ENCODE peak calls at places on chromosomes 4 and X, in eight cellular contexts. One of them, this sample, is unnamed.

GRCh38 chrX:98568795-98569194 is 1685.1 kb downstream of the RPA4 start:
- DNase-seq in BJ: no peak
- DNase-seq in kidney: no peak
- DNase-seq in CD8-positive, alpha-beta memory T cell: no peak
- DNase-seq in psoas muscle: no peak
- DNase-seq in aorta: no peak
- DNase-seq in left lung: no peak
- DNase-seq in dorsolateral prefrontal cortex: no peak
- DNase-seq in this sample: no peak

GRCh38 chrX:2550288-2551020 is 49.7 kb upstream of the DHRSX start:
- DNase-seq in BJ: no peak
- DNase-seq in kidney: no peak
- DNase-seq in CD8-positive, alpha-beta memory T cell: no peak
- DNase-seq in psoas muscle: no peak
- DNase-seq in aorta: no peak
- DNase-seq in left lung: no peak
- DNase-seq in dorsolateral prefrontal cortex: no peak
- DNase-seq in this sample: no peak

GRCh38 chr4:14652522-14652921 is 349.8 kb upstream of the CPEB2 start:
- DNase-seq in BJ: no peak
- DNase-seq in kidney: no peak
- DNase-seq in CD8-positive, alpha-beta memory T cell: no peak
- DNase-seq in psoas muscle: no peak
- DNase-seq in aorta: no peak
- DNase-seq in left lung: no peak
- DNase-seq in dorsolateral prefrontal cortex: no peak
- DNase-seq in this sample: no peak

GRCh38 chr4:141730805-141731204 is 94.4 kb downstream of the IL15 start:
- DNase-seq in BJ: no peak
- DNase-seq in kidney: no peak
- DNase-seq in CD8-positive, alpha-beta memory T cell: no peak
- DNase-seq in psoas muscle: no peak
- DNase-seq in aorta: no peak
- DNase-seq in left lung: no peak
- DNase-seq in dorsolateral prefrontal cortex: no peak
- DNase-seq in this sample: no peak

GRCh38 chr4:184163813-184164212 is 53.9 kb downstream of the ENPP6 start:
- DNase-seq in BJ: no peak
- DNase-seq in kidney: no peak
- DNase-seq in CD8-positive, alpha-beta memory T cell: no peak
- DNase-seq in psoas muscle: no peak
- DNase-seq in aorta: no peak
- DNase-seq in left lung: peak; percentile 57
- DNase-seq in dorsolateral prefrontal cortex: peak; percentile 74
- DNase-seq in this sample: no peak

GRCh38 chrX:71154641-71155040 is 10.0 kb downstream of the NLGN3 start:
- DNase-seq in BJ: no peak
- DNase-seq in kidney: no peak
- DNase-seq in CD8-positive, alpha-beta memory T cell: no peak
- DNase-seq in psoas muscle: no peak
- DNase-seq in aorta: peak; percentile 63
- DNase-seq in left lung: no peak
- DNase-seq in dorsolateral prefrontal cortex: no peak
- DNase-seq in this sample: no peak

GRCh38 chr4:145937021-145937861 is 1.4 kb downstream of the ZNF827 start:
- DNase-seq in BJ: no peak
- DNase-seq in kidney: peak; percentile 89
- DNase-seq in CD8-positive, alpha-beta memory T cell: peak; percentile 65
- DNase-seq in psoas muscle: peak; percentile 75
- DNase-seq in aorta: peak; percentile 86
- DNase-seq in left lung: peak; percentile 79
- DNase-seq in dorsolateral prefrontal cortex: peak; percentile 79
- DNase-seq in this sample: no peak

GRCh38 chr4:95193391-95194224 is 355.2 kb downstream of the UNC5C start:
- DNase-seq in BJ: no peak
- DNase-seq in kidney: no peak
- DNase-seq in CD8-positive, alpha-beta memory T cell: no peak
- DNase-seq in psoas muscle: no peak
- DNase-seq in aorta: no peak
- DNase-seq in left lung: no peak
- DNase-seq in dorsolateral prefrontal cortex: no peak
- DNase-seq in this sample: no peak

GRCh38 chr4:113384600-113384999 is 335.1 kb downstream of the ANK2 start:
- DNase-seq in BJ: peak; percentile 41
- DNase-seq in kidney: no peak
- DNase-seq in CD8-positive, alpha-beta memory T cell: no peak
- DNase-seq in psoas muscle: no peak
- DNase-seq in aorta: no peak
- DNase-seq in left lung: no peak
- DNase-seq in dorsolateral prefrontal cortex: no peak
- DNase-seq in this sample: no peak

GRCh38 chr4:123856689-123857545 is 460.3 kb downstream of the SPRY1 start:
- DNase-seq in BJ: no peak
- DNase-seq in kidney: peak; percentile 62
- DNase-seq in CD8-positive, alpha-beta memory T cell: no peak
- DNase-seq in psoas muscle: no peak
- DNase-seq in aorta: no peak
- DNase-seq in left lung: no peak
- DNase-seq in dorsolateral prefrontal cortex: no peak
- DNase-seq in this sample: no peak

GRCh38 chr4:123248260-123248659 is 148.3 kb upstream of the SPRY1 start:
- DNase-seq in BJ: peak; percentile 48
- DNase-seq in kidney: no peak
- DNase-seq in CD8-positive, alpha-beta memory T cell: no peak
- DNase-seq in psoas muscle: no peak
- DNase-seq in aorta: no peak
- DNase-seq in left lung: no peak
- DNase-seq in dorsolateral prefrontal cortex: no peak
- DNase-seq in this sample: no peak

GRCh38 chrX:76555816-76556215 is 128.3 kb downstream of the MAGEE1 start:
- DNase-seq in BJ: no peak
- DNase-seq in kidney: no peak
- DNase-seq in CD8-positive, alpha-beta memory T cell: no peak
- DNase-seq in psoas muscle: no peak
- DNase-seq in aorta: no peak
- DNase-seq in left lung: no peak
- DNase-seq in dorsolateral prefrontal cortex: no peak
- DNase-seq in this sample: peak; percentile 67

GRCh38 chr4:24837296-24837695 is 41.9 kb downstream of the SOD3 start:
- DNase-seq in BJ: no peak
- DNase-seq in kidney: no peak
- DNase-seq in CD8-positive, alpha-beta memory T cell: no peak
- DNase-seq in psoas muscle: no peak
- DNase-seq in aorta: no peak
- DNase-seq in left lung: no peak
- DNase-seq in dorsolateral prefrontal cortex: no peak
- DNase-seq in this sample: no peak

GRCh38 chr4:42302348-42302747 is 94.9 kb upstream of the SHISA3 start:
- DNase-seq in BJ: no peak
- DNase-seq in kidney: no peak
- DNase-seq in CD8-positive, alpha-beta memory T cell: no peak
- DNase-seq in psoas muscle: no peak
- DNase-seq in aorta: no peak
- DNase-seq in left lung: no peak
- DNase-seq in dorsolateral prefrontal cortex: peak; percentile 49
- DNase-seq in this sample: no peak

DNA sequence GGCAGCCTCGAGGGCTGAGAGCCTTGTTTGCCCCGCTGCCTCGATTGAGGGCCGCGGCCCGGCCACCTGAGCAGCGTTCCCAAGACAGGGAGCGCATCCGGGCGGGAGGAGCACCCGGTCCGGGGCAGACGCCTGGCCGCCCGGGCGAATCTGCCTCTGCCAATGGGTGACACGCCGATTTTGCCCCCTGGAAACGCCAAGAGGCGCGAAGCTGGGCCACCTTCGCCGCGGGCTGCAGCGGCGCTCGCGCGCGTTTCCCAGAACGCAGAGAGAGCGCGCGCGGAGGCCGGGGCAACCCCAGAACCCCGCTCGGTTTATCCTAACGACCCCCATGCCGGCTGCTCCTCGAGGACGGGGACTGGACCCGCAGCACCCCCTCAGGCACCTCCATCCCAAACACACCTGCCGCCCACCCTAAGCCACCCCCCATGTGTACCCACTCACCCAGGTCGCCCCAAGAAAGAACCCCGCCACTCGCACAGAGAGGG is 576 bp downstream of the MAP7D2 start:
- DNase-seq in BJ: no peak
- DNase-seq in kidney: no peak
- DNase-seq in CD8-positive, alpha-beta memory T cell: no peak
- DNase-seq in psoas muscle: no peak
- DNase-seq in aorta: no peak
- DNase-seq in left lung: no peak
- DNase-seq in dorsolateral prefrontal cortex: peak; percentile 42
- DNase-seq in this sample: no peak
- H3K4me3 ChIP-seq in BJ: peak overlapping the region; percentile 25
- H3K4me3 ChIP-seq in kidney: no peak overlapping the region
- H3K4me3 ChIP-seq in CD8-positive, alpha-beta memory T cell: no peak overlapping the region
- H3K4me3 ChIP-seq in psoas muscle: peak overlapping the region; percentile 53
- H3K4me3 ChIP-seq in aorta: no peak overlapping the region
- H3K4me3 ChIP-seq in left lung: no peak overlapping the region
- H3K4me3 ChIP-seq in dorsolateral prefrontal cortex: peak overlapping the region; percentile 51
- H3K4me3 ChIP-seq in this sample: no peak overlapping the region

GRCh38 chr4:16051132-16051531 is 32.7 kb downstream of the PROM1 start:
- DNase-seq in BJ: no peak
- DNase-seq in kidney: no peak
- DNase-seq in CD8-positive, alpha-beta memory T cell: no peak
- DNase-seq in psoas muscle: no peak
- DNase-seq in aorta: no peak
- DNase-seq in left lung: no peak
- DNase-seq in dorsolateral prefrontal cortex: no peak
- DNase-seq in this sample: no peak
- H3K4me3 ChIP-seq in BJ: no peak overlapping the region
- H3K4me3 ChIP-seq in kidney: no peak overlapping the region
- H3K4me3 ChIP-seq in CD8-positive, alpha-beta memory T cell: no peak overlapping the region
- H3K4me3 ChIP-seq in psoas muscle: no peak overlapping the region
- H3K4me3 ChIP-seq in aorta: no peak overlapping the region
- H3K4me3 ChIP-seq in left lung: no peak overlapping the region
- H3K4me3 ChIP-seq in dorsolateral prefrontal cortex: no peak overlapping the region
- H3K4me3 ChIP-seq in this sample: no peak overlapping the region

GRCh38 chr4:128454281-128455075 is 166.9 kb upstream of the PGRMC2 start:
- DNase-seq in BJ: peak; percentile 43
- DNase-seq in kidney: peak; percentile 90
- DNase-seq in CD8-positive, alpha-beta memory T cell: peak; percentile 69
- DNase-seq in psoas muscle: peak; percentile 84
- DNase-seq in aorta: peak; percentile 88
- DNase-seq in left lung: peak; percentile 75
- DNase-seq in dorsolateral prefrontal cortex: peak; percentile 84
- DNase-seq in this sample: peak; percentile 81
- H3K4me3 ChIP-seq in BJ: no peak overlapping the region
- H3K4me3 ChIP-seq in kidney: no peak overlapping the region
- H3K4me3 ChIP-seq in CD8-positive, alpha-beta memory T cell: no peak overlapping the region
- H3K4me3 ChIP-seq in psoas muscle: no peak overlapping the region
- H3K4me3 ChIP-seq in aorta: no peak overlapping the region
- H3K4me3 ChIP-seq in left lung: no peak overlapping the region
- H3K4me3 ChIP-seq in dorsolateral prefrontal cortex: no peak overlapping the region
- H3K4me3 ChIP-seq in this sample: no peak overlapping the region

GRCh38 chr4:52996261-52997131 is 134.4 kb downstream of the RASL11B start:
- DNase-seq in BJ: no peak
- DNase-seq in kidney: peak; percentile 88
- DNase-seq in CD8-positive, alpha-beta memory T cell: no peak
- DNase-seq in psoas muscle: peak; percentile 16
- DNase-seq in aorta: no peak
- DNase-seq in left lung: no peak
- DNase-seq in dorsolateral prefrontal cortex: no peak
- DNase-seq in this sample: no peak
- H3K4me3 ChIP-seq in BJ: no peak overlapping the region
- H3K4me3 ChIP-seq in kidney: no peak overlapping the region
- H3K4me3 ChIP-seq in CD8-positive, alpha-beta memory T cell: no peak overlapping the region
- H3K4me3 ChIP-seq in psoas muscle: no peak overlapping the region
- H3K4me3 ChIP-seq in aorta: no peak overlapping the region
- H3K4me3 ChIP-seq in left lung: no peak overlapping the region
- H3K4me3 ChIP-seq in dorsolateral prefrontal cortex: no peak overlapping the region
- H3K4me3 ChIP-seq in this sample: no peak overlapping the region

DNA sequence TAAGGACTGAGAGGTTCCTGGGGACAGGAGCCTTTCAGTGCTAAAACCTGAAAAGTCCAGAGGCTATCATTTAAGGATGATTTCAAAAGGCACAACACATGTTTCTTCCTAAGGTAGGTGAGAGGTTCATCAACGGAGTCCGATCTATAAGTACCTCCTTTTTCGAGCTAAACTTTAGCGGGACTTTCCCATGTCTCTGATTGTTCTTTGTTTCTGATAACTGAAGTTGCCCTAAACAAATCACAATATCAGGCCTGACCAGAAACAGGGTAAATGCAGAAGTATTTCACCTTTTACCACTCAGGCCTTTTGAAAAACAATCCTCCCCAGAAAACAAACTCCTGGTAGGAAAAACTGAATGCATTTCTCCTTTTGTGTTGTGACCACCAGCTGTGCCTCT is 17.6 kb downstream of the PIR start:
- DNase-seq in BJ: no peak
- DNase-seq in kidney: no peak
- DNase-seq in CD8-positive, alpha-beta memory T cell: no peak
- DNase-seq in psoas muscle: no peak
- DNase-seq in aorta: no peak
- DNase-seq in left lung: no peak
- DNase-seq in dorsolateral prefrontal cortex: no peak
- DNase-seq in this sample: no peak
- H3K4me3 ChIP-seq in BJ: no peak overlapping the region
- H3K4me3 ChIP-seq in kidney: no peak overlapping the region
- H3K4me3 ChIP-seq in CD8-positive, alpha-beta memory T cell: no peak overlapping the region
- H3K4me3 ChIP-seq in psoas muscle: no peak overlapping the region
- H3K4me3 ChIP-seq in aorta: no peak overlapping the region
- H3K4me3 ChIP-seq in left lung: no peak overlapping the region
- H3K4me3 ChIP-seq in dorsolateral prefrontal cortex: no peak overlapping the region
- H3K4me3 ChIP-seq in this sample: no peak overlapping the region

GRCh38 chr4:119525005-119525749 is 103.4 kb downstream of the PDE5A start:
- DNase-seq in BJ: peak; percentile 43
- DNase-seq in kidney: no peak
- DNase-seq in CD8-positive, alpha-beta memory T cell: no peak
- DNase-seq in psoas muscle: no peak
- DNase-seq in aorta: no peak
- DNase-seq in left lung: no peak
- DNase-seq in dorsolateral prefrontal cortex: no peak
- DNase-seq in this sample: no peak
- H3K4me3 ChIP-seq in BJ: no peak overlapping the region
- H3K4me3 ChIP-seq in kidney: no peak overlapping the region
- H3K4me3 ChIP-seq in CD8-positive, alpha-beta memory T cell: no peak overlapping the region
- H3K4me3 ChIP-seq in psoas muscle: no peak overlapping the region
- H3K4me3 ChIP-seq in aorta: no peak overlapping the region
- H3K4me3 ChIP-seq in left lung: no peak overlapping the region
- H3K4me3 ChIP-seq in dorsolateral prefrontal cortex: no peak overlapping the region
- H3K4me3 ChIP-seq in this sample: no peak overlapping the region

This sample was measured in Jurkat, Clone E6-1.